ENCODE peak calls at places on chromosomes 1 and 21, in four cellular contexts. U, Q, G and N are unnamed samples.

GRCh38 chr1:68229927-68230812 is 2.2 kb downstream of the WLS start:
- DNase-seq in G (no peak), Q (no peak), U (no peak), N (no peak)

GRCh38 chr1:12600880-12601633 is 17.0 kb downstream of the DHRS3 start:
- DNase-seq in G (peak; percentile 62), U (no peak), Q (no peak), N (no peak)

GRCh38 chr1:162456324-162456723 is 41.3 kb upstream of the UHMK1 start:
- DNase-seq in Q (no peak), U (no peak), G (no peak), N (no peak)

GRCh38 chr1:113252166-113252565 is 138.1 kb upstream of the MAGI3 start:
- DNase-seq in Q (no peak), G (no peak), U (no peak), N (no peak)

GRCh38 chr1:84406209-84406917 is 8.1 kb downstream of the DNASE2B start:
- DNase-seq in G (no peak), U (no peak), Q (no peak), N (no peak)

GRCh38 chr21:38675450-38675849 is 130.3 kb upstream of the ETS2 start:
- DNase-seq in Q (no peak), G (no peak), U (no peak), N (no peak)

GRCh38 chr1:180397190-180397589 is 105.2 kb downstream of the ACBD6 start:
- DNase-seq in U (no peak), G (no peak), Q (no peak), N (no peak)

GRCh38 chr1:117753232-117753631 is 147.4 kb downstream of the TENT5C start:
- DNase-seq in Q (no peak), U (no peak), G (no peak), N (no peak)

GRCh38 chr1:77540501-77541161 is 141.8 kb downstream of the ZZZ3 start:
- DNase-seq in Q (no peak), U (no peak), G (no peak), N (no peak)

GRCh38 chr1:158248122-158248521 is 6.1 kb upstream of the CD1A start:
- DNase-seq in Q (peak; percentile 13), U (no peak), G (no peak), N (no peak)

GRCh38 chr1:184986250-184986649 is 11.9 kb upstream of the NIBAN1 start:
- DNase-seq in U (no peak), G (no peak), Q (no peak), N (no peak)

GRCh38 chr1:54329337-54329954 is 76.7 kb downstream of the SSBP3 start:
- DNase-seq in G (no peak), U (no peak), Q (no peak), N (no peak)

GRCh38 chr1:24536391-24536840 is 19.5 kb upstream of the NCMAP start:
- DNase-seq in U (no peak), Q (peak; percentile 82), G (peak; percentile 35), N (no peak)

GRCh38 chr1:171137580-171137979 is 46.9 kb downstream of the FMO3 start:
- DNase-seq in U (no peak), G (no peak), Q (no peak), N (no peak)

GRCh38 chr1:171441278-171441677 is 44.1 kb upstream of the PRRC2C start:
- DNase-seq in U (no peak), G (no peak), Q (no peak), N (no peak)

GRCh38 chr1:41221995-41222991 is 19.8 kb downstream of the SCMH1 start:
- DNase-seq in G (no peak), U (no peak), Q (no peak), N (no peak)

GRCh38 chr21:24955275-24955961 is 651.9 kb downstream of the MRPL39 start:
- DNase-seq in Q (peak; percentile 82), G (no peak), U (no peak), N (no peak)

GRCh38 chr1:145997156-145998023 is 1.0 kb upstream of the TXNIP start:
- DNase-seq in Q (no peak), U (no peak), G (peak; percentile 26), N (no peak)

GRCh38 chr1:27598902-27599528 is 4.9 kb downstream of the AHDC1 start:
- DNase-seq in U (no peak), G (no peak), Q (no peak), N (no peak)

GRCh38 chr1:54254055-54254454 is 54.1 kb downstream of the MRPL37 start:
- DNase-seq in Q (no peak), U (no peak), G (no peak), N (no peak)

GRCh38 chr1:215731699-215732098 is 164.6 kb downstream of the KCTD3 start:
- DNase-seq in U (no peak), G (no peak), Q (no peak), N (no peak)

GRCh38 chr21:34743831-34744230 is 75.0 kb downstream of the CLIC6 start:
- DNase-seq in Q (no peak), G (no peak), U (no peak), N (no peak)

GRCh38 chr1:156901966-156902922 is 8.7 kb downstream of the PEAR1 start:
- DNase-seq in U (no peak), G (no peak), Q (no peak), N (no peak)

GRCh38 chr1:40980453-40981121 is 1.1 kb downstream of the CTPS1 start:
- DNase-seq in U (no peak), G (no peak), Q (no peak), N (no peak)

GRCh38 chr1:30847358-30847972 is 61.1 kb downstream of the SDC3 start:
- DNase-seq in Q (no peak), U (no peak), G (peak; percentile 90), N (no peak)

GRCh38 chr1:41566969-41567368 is 82.5 kb upstream of the EDN2 start:
- DNase-seq in U (no peak), G (no peak), Q (no peak), N (no peak)

GRCh38 chr1:15803380-15803779 is 4.1 kb downstream of the UQCRHL start:
- DNase-seq in G (peak; percentile 48), U (no peak), Q (no peak), N (no peak)

GRCh38 chr1:92583821-92584760 is 97.4 kb upstream of the GFI1 start:
- DNase-seq in G (no peak), U (no peak), Q (peak; percentile 47), N (no peak)

GRCh38 chr1:232221790-232222499 is 408.0 kb downstream of the SIPA1L2 start:
- DNase-seq in Q (no peak), U (no peak), G (no peak), N (no peak)

GRCh38 chr1:51234721-51235425 is 1.2 kb upstream of the RNF11 start:
- DNase-seq in G (peak; percentile 59), U (no peak), Q (peak; percentile 93), N (no peak)

GRCh38 chr21:42495765-42496119 is 282 bp downstream of the RSPH1 start:
- DNase-seq in Q (no peak), G (no peak), U (no peak), N (no peak)

GRCh38 chr21:42673633-42674328 is 20.4 kb downstream of the PDE9A start:
- DNase-seq in Q (no peak), U (no peak), G (no peak), N (no peak)

GRCh38 chr1:14262582-14262981 is 335.9 kb upstream of the KAZN start:
- DNase-seq in G (no peak), Q (no peak), U (no peak), N (no peak)

GRCh38 chr1:33232716-33233115 is 23.6 kb upstream of the ZNF362 start:
- DNase-seq in U (no peak), Q (no peak), G (no peak), N (no peak)

GRCh38 chr21:34881421-34881820 is 167.7 kb downstream of the RUNX1 start:
- DNase-seq in G (no peak), U (no peak), Q (no peak), N (no peak)

GRCh38 chr1:154445040-154445472 is 39.9 kb downstream of the IL6R start:
- DNase-seq in U (no peak), G (no peak), Q (peak; percentile 59), N (no peak)

GRCh38 chr1:154453155-154453554 is 48.0 kb downstream of the IL6R start:
- DNase-seq in G (no peak), U (no peak), Q (no peak), N (no peak)

GRCh38 chr1:154446292-154446691 is 41.1 kb downstream of the IL6R start:
- DNase-seq in G (no peak), Q (no peak), U (no peak), N (no peak)

GRCh38 chr1:154443274-154444013 is 38.3 kb downstream of the IL6R start:
- DNase-seq in U (no peak), Q (no peak), G (no peak), N (no peak)

DNA sequence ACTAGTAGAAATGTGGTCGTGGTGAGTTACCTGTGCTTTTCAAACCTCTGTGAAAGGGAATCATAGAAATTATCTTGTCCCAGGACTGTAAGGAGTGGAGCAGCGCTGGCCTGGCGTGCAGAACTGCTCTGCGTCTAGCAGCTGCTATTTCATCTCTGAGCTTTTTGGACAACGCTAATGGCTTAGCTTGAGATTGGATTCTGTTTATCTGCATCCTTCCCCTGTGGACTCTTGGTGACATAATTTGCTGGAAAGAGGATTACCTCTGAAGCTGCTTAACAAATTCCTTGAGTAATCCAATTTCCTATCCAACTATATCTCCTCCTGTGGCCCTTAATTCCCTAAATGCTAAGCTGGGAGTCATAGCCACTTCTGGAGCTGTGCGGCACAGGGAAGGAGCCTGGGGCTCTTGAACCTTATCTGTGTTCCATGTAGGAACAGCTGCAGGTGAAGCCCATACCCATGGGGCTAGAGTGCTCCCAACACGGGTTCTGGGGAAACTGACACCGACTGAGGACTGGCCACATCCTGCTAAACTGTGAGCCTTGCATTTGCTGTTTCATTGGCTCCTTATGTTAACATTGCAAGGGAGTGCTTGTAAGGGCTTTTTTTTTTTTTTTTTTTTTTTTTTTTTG is 43.2 kb downstream of the IL6R start:
- DNase-seq in G (no peak), U (no peak), Q (no peak), N (no peak)
- TF ChIP-seq SUZ12 in G (no peak), U (no peak), Q (no peak), N (no peak)

GRCh38 chr1:64759968-64760367 is 15.1 kb downstream of the RAVER2 start:
- DNase-seq in U (no peak), Q (no peak), G (no peak), N (no peak)

GRCh38 chr1:64769971-64770370 is 25.1 kb downstream of the RAVER2 start:
- DNase-seq in G (no peak), Q (no peak), U (no peak), N (no peak)

GRCh38 chr1:64769482-64769881 is 24.6 kb downstream of the RAVER2 start:
- DNase-seq in U (no peak), Q (no peak), G (no peak), N (no peak)

GRCh38 chr1:64766385-64766784 is 21.5 kb downstream of the RAVER2 start:
- DNase-seq in Q (no peak), U (no peak), G (no peak), N (no peak)

GRCh38 chr1:64765826-64766225 is 21.0 kb downstream of the RAVER2 start:
- DNase-seq in Q (no peak), G (no peak), U (no peak), N (no peak)
- H3K4me3 ChIP-seq in Q (no peak overlapping the region), G (no peak overlapping the region), U (no peak overlapping the region), N (no peak overlapping the region)

GRCh38 chr1:147849097-147849873 is 53.3 kb upstream of the GJA8 start:
- DNase-seq in Q (no peak), G (no peak), U (no peak), N (peak; percentile 68)
- TF ChIP-seq SUZ12 in Q (no peak), G (no peak), U (no peak), N (no peak)

GRCh38 chr1:7470904-7471638 is 300.0 kb upstream of the VAMP3 start:
- DNase-seq in Q (peak; percentile 23), U (no peak), G (no peak), N (no peak)
- H3K4me3 ChIP-seq in Q (no peak overlapping the region), U (no peak overlapping the region), G (no peak overlapping the region), N (no peak overlapping the region)

GRCh38 chr1:197862671-197863070 is 39.8 kb upstream of the C1orf53 start:
- DNase-seq in G (no peak), Q (no peak), U (no peak), N (no peak)
- TF ChIP-seq SUZ12 in G (no peak), Q (no peak), U (no peak), N (no peak)